ENCODE peak calls at places on chromosomes 2 and 18, in four cellular contexts. O, A, C and N are unnamed samples.

GRCh38 chr2:43676322-43677050 is at the start of gene C1GALT1C1L:
- DNase-seq in O (peak; percentile 22), A (peak; percentile 61), C (no peak), N (peak; percentile 4)

GRCh38 chr18:23822590-23823385 is 133.5 kb downstream of the LAMA3 start:
- DNase-seq in O (no peak), A (no peak), C (no peak), N (no peak)

GRCh38 chr2:42052702-42053481 is 5.1 kb downstream of the PKDCC start:
- DNase-seq in O (no peak), A (peak; percentile 57), C (no peak), N (no peak)

GRCh38 chr2:240468300-240469238 is 33.1 kb downstream of the GPC1 start:
- DNase-seq in O (no peak), A (no peak), C (no peak), N (no peak)

GRCh38 chr2:35973132-35973736 is 382.3 kb upstream of the CRIM1 start:
- DNase-seq in O (peak; percentile 46), A (no peak), C (no peak), N (no peak)

GRCh38 chr2:223674998-223675609 is 72.9 kb upstream of the SCG2 start:
- DNase-seq in O (peak; percentile 30), A (peak; percentile 21), C (peak; percentile 54), N (no peak)

GRCh38 chr2:44121899-44122298 is 46.8 kb upstream of the PPM1B start:
- DNase-seq in O (no peak), A (no peak), C (no peak), N (no peak)

GRCh38 chr18:76401496-76401895 is 93.5 kb downstream of the ZNF516 start:
- DNase-seq in O (no peak), A (no peak), C (no peak), N (no peak)

GRCh38 chr2:238228700-238229099 is 11.1 kb downstream of the HES6 start:
- DNase-seq in O (no peak), A (no peak), C (no peak), N (no peak)

GRCh38 chr2:76174505-76174904 is 463.8 kb upstream of the GCFC2 start:
- DNase-seq in O (no peak), A (no peak), C (no peak), N (no peak)

GRCh38 chr18:77056399-77057015 is 76.1 kb downstream of the MBP start:
- DNase-seq in O (peak; percentile 19), A (no peak), C (no peak), N (no peak)

GRCh38 chr2:143787674-143788073 is 658.5 kb downstream of the ARHGAP15 start:
- DNase-seq in O (no peak), A (no peak), C (no peak), N (no peak)

GRCh38 chr2:154158101-154158500 is 286.4 kb downstream of the GALNT13 start:
- DNase-seq in O (no peak), A (no peak), C (no peak), N (no peak)
- TF ChIP-seq TCF7L2 in O (no peak), A (no peak), C (no peak), N (no peak)

DNA sequence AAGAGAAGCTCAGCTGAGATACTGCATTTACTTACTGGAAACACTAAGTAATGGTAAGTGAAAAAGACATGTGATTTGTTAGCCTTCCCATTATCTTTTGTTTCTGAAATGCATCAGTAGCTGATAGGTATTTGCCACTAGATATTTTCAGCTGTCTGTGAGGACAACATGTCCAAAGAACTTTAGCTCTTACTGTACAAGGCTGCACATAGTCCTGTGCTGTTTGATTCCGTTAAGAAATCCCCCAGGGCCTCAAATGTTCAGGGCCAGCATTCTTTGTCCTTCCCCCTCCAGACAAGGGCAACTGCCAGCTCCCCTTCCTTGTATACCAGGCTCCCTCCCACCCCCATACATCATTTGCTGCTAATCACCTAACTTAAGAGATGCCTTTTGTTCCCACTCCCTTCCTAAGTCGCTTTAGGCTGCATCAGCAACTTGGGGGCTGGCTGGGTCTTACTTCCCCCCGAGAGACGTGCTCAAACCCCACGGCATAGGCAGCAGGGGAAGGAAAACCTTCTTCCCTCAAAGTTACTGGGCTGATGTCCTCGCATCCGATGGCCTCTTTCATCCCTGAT is 138.7 kb downstream of the CDH20 start:
- DNase-seq in O (no peak), A (no peak), C (no peak), N (no peak)
- TF ChIP-seq TCF7L2 in O (no peak), A (no peak), C (no peak), N (no peak)

GRCh38 chr2:187617120-187617519 is 62.9 kb upstream of the TFPI start:
- DNase-seq in O (no peak), A (no peak), C (no peak), N (no peak)

GRCh38 chr2:187612857-187613256 is 58.6 kb upstream of the TFPI start:
- DNase-seq in O (no peak), A (no peak), C (no peak), N (no peak)

GRCh38 chr2:187617925-187618324 is 63.7 kb upstream of the TFPI start:
- DNase-seq in O (no peak), A (no peak), C (no peak), N (no peak)

GRCh38 chr2:187614756-187615155 is 60.5 kb upstream of the TFPI start:
- DNase-seq in O (no peak), A (no peak), C (no peak), N (no peak)

GRCh38 chr2:187615364-187615763 is 61.1 kb upstream of the TFPI start:
- DNase-seq in O (no peak), A (no peak), C (no peak), N (no peak)
- TF ChIP-seq TCF7L2 in O (no peak), A (no peak), C (no peak), N (no peak)

GRCh38 chr2:105926960-105927678 is 182.4 kb downstream of the NCK2 start:
- DNase-seq in O (peak; percentile 21), A (no peak), C (no peak), N (no peak)
- TF ChIP-seq TCF7L2 in O (no peak), A (no peak), C (no peak), N (no peak)

DNA sequence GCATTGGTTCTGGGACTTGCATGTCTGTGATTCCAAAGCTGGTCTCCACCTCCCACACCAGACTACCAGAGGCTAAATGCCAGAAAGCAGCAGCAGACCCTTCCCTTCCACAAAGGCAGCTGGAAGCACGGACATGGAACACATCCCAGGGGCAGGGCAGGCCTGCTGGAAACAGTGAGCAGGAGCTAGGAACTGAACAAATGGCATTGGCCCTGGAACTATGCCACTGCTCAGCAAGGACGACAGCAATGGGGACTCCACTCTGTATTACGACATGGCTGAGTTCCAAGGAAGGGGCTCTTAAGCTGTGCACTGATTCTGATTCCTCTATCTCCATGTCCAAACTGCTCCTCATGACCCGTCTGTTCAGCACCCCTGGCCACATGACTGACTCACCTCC is 77.8 kb upstream of the TFCP2L1 start:
- DNase-seq in O (no peak), A (no peak), C (no peak), N (no peak)
- TF ChIP-seq TCF7L2 in O (no peak), A (no peak), C (no peak), N (no peak)

GRCh38 chr18:57793630-57793986 is 9.5 kb downstream of the ATP8B1 start:
- DNase-seq in O (no peak), A (no peak), C (no peak), N (no peak)
- TF ChIP-seq TCF7L2 in O (no peak), A (no peak), C (no peak), N (no peak)

GRCh38 chr2:215210082-215210481 is 71.7 kb upstream of the ABCA12 start:
- DNase-seq in O (no peak), A (no peak), C (peak; percentile 2), N (no peak)

GRCh38 chr2:215216806-215217205 is 78.4 kb upstream of the ABCA12 start:
- DNase-seq in O (no peak), A (no peak), C (no peak), N (no peak)

GRCh38 chr2:215218587-215219577 is 80.5 kb upstream of the ABCA12 start:
- DNase-seq in O (no peak), A (no peak), C (no peak), N (no peak)

DNA sequence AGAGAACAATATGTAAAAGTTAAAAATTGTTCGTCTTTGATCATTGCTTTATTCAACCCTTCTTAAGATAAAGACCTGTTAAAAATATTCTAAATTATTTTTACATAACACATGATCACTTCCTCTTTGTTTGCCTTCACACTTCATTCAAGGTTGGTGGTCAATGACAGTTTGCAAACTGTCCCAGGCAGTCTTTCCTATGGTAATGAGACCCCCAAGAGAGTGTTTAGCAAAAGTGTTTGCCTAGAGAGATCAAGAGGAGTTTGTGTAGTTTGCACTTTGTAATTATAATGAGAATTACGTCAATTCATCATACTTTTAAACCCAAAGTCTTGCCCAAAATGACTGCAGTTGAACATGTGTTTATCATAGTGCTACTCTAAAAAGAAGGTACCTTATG is 77.2 kb upstream of the ABCA12 start:
- DNase-seq in O (no peak), A (no peak), C (no peak), N (no peak)
- TF ChIP-seq TCF7L2 in O (no peak), A (no peak), C (no peak), N (no peak)

GRCh38 chr2:2173633-2174032 is 157.4 kb downstream of the MYT1L start:
- DNase-seq in O (no peak), A (no peak), C (no peak), N (no peak)

GRCh38 chr2:2178921-2179320 is 152.2 kb downstream of the MYT1L start:
- DNase-seq in O (no peak), A (no peak), C (no peak), N (no peak)

GRCh38 chr2:2175381-2176090 is 155.5 kb downstream of the MYT1L start:
- DNase-seq in O (no peak), A (no peak), C (no peak), N (no peak)

GRCh38 chr2:2172516-2172915 is 158.6 kb downstream of the MYT1L start:
- DNase-seq in O (no peak), A (no peak), C (no peak), N (no peak)

DNA sequence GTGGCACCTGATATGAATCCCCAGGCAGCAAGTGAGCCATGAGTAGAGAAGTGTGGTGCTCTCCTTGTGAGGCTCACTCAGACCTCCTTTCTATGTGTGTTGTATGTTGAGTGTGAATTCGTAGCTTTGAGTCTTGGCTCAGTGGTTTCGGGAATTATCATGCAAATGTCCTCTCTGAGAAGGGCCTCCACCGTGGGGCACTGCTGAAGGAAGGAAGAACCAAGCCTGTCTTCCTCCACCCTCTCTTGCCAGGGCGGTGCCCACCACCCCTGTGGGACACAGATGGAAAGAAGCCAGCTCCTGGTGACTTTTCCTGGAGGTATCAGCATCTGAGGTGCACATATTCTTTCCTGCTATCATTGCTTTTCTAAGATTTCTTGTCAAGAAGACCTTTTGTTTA is 156.1 kb downstream of the MYT1L start:
- DNase-seq in O (no peak), A (no peak), C (no peak), N (no peak)
- TF ChIP-seq TCF7L2 in O (no peak), A (no peak), C (no peak), N (no peak)